ENCODE peak calls at places on chromosome 5, in five cellular contexts. One of them, this sample, is unnamed.

GRCh38 chr5:158378931-158379330 is 520.0 kb upstream of the CLINT1 start:
- DNase-seq in H1: no peak
- DNase-seq in trophoblast cell: no peak
- DNase-seq in IMR-90: no peak
- DNase-seq in H9: no peak
- DNase-seq in this sample: no peak

GRCh38 chr5:123039673-123040072 is 3.1 kb upstream of the PPIC start:
- DNase-seq in H1: no peak
- DNase-seq in trophoblast cell: no peak
- DNase-seq in IMR-90: no peak
- DNase-seq in H9: no peak
- DNase-seq in this sample: no peak

GRCh38 chr5:173789031-173789920 is 98.9 kb upstream of the CPEB4 start:
- DNase-seq in H1: no peak
- DNase-seq in trophoblast cell: no peak
- DNase-seq in IMR-90: peak
- DNase-seq in H9: no peak
- DNase-seq in this sample: no peak

GRCh38 chr5:6674421-6674820 is 38.8 kb upstream of the TENT4A start:
- DNase-seq in H1: no peak
- DNase-seq in trophoblast cell: no peak
- DNase-seq in IMR-90: no peak
- DNase-seq in H9: no peak
- DNase-seq in this sample: no peak

GRCh38 chr5:16574789-16575785 is 41.7 kb downstream of the RETREG1 start:
- DNase-seq in H1: no peak
- DNase-seq in trophoblast cell: no peak
- DNase-seq in IMR-90: peak
- DNase-seq in H9: peak
- DNase-seq in this sample: peak

GRCh38 chr5:126483156-126483555 is 59.9 kb downstream of the GRAMD2B start:
- DNase-seq in H1: no peak
- DNase-seq in trophoblast cell: no peak
- DNase-seq in IMR-90: peak
- DNase-seq in H9: no peak
- DNase-seq in this sample: no peak

GRCh38 chr5:145872914-145873313 is at the start of gene GRXCR2:
- DNase-seq in H1: no peak
- DNase-seq in trophoblast cell: no peak
- DNase-seq in IMR-90: no peak
- DNase-seq in H9: no peak
- DNase-seq in this sample: no peak

GRCh38 chr5:14775857-14776256 is 95.7 kb downstream of the ANKH start:
- DNase-seq in H1: no peak
- DNase-seq in trophoblast cell: no peak
- DNase-seq in IMR-90: peak
- DNase-seq in H9: no peak
- DNase-seq in this sample: no peak

GRCh38 chr5:12250454-12250853 is 346.2 kb upstream of the CTNND2 start:
- DNase-seq in H1: no peak
- DNase-seq in trophoblast cell: no peak
- DNase-seq in IMR-90: no peak
- DNase-seq in H9: no peak
- DNase-seq in this sample: no peak

GRCh38 chr5:112372543-112372942 is 46.5 kb downstream of the EPB41L4A start:
- DNase-seq in H1: no peak
- DNase-seq in trophoblast cell: no peak
- DNase-seq in IMR-90: no peak
- DNase-seq in H9: no peak
- DNase-seq in this sample: no peak

GRCh38 chr5:147509041-147509709 is 693 bp downstream of the DPYSL3 start:
- DNase-seq in H1: peak
- DNase-seq in trophoblast cell: no peak
- DNase-seq in IMR-90: peak
- DNase-seq in H9: peak
- DNase-seq in this sample: peak

GRCh38 chr5:135223404-135223803 is 175.6 kb downstream of the MACROH2A1 start:
- DNase-seq in H1: no peak
- DNase-seq in trophoblast cell: no peak
- DNase-seq in IMR-90: no peak
- DNase-seq in H9: no peak
- DNase-seq in this sample: no peak

GRCh38 chr5:31100781-31101180 is 92.7 kb upstream of the CDH6 start:
- DNase-seq in H1: no peak
- DNase-seq in trophoblast cell: no peak
- DNase-seq in IMR-90: no peak
- DNase-seq in H9: no peak
- DNase-seq in this sample: no peak

GRCh38 chr5:55154893-55155292 is 5.1 kb upstream of the GPX8 start:
- DNase-seq in H1: no peak
- DNase-seq in trophoblast cell: no peak
- DNase-seq in IMR-90: peak
- DNase-seq in H9: no peak
- DNase-seq in this sample: no peak

GRCh38 chr5:133247881-133248642 is 196.2 kb downstream of the HSPA4 start:
- DNase-seq in H1: peak
- DNase-seq in trophoblast cell: peak
- DNase-seq in IMR-90: peak
- DNase-seq in H9: peak
- DNase-seq in this sample: peak

GRCh38 chr5:8333977-8334376 is 465.0 kb downstream of the MTRR start:
- DNase-seq in H1: no peak
- DNase-seq in trophoblast cell: no peak
- DNase-seq in IMR-90: no peak
- DNase-seq in H9: no peak
- DNase-seq in this sample: no peak

GRCh38 chr5:141771562-141771961 is 89.5 kb upstream of the ARAP3 start:
- DNase-seq in H1: no peak
- DNase-seq in trophoblast cell: no peak
- DNase-seq in IMR-90: no peak
- DNase-seq in H9: no peak
- DNase-seq in this sample: no peak

GRCh38 chr5:147690595-147690994 is 91.9 kb downstream of the JAKMIP2 start:
- DNase-seq in H1: no peak
- DNase-seq in trophoblast cell: peak
- DNase-seq in IMR-90: peak
- DNase-seq in H9: peak
- DNase-seq in this sample: no peak

GRCh38 chr5:31702709-31703108 is 63.8 kb downstream of the PDZD2 start:
- DNase-seq in H1: no peak
- DNase-seq in trophoblast cell: no peak
- DNase-seq in IMR-90: no peak
- DNase-seq in H9: no peak
- DNase-seq in this sample: no peak

GRCh38 chr5:172531704-172532026 is 77.3 kb upstream of the SH3PXD2B start:
- DNase-seq in H1: peak
- DNase-seq in trophoblast cell: no peak
- DNase-seq in IMR-90: no peak
- DNase-seq in H9: peak
- DNase-seq in this sample: no peak

GRCh38 chr5:83827111-83827541 is 106.5 kb upstream of the HAPLN1 start:
- DNase-seq in H1: no peak
- DNase-seq in trophoblast cell: no peak
- DNase-seq in IMR-90: peak
- DNase-seq in H9: no peak
- DNase-seq in this sample: no peak

GRCh38 chr5:69167488-69167845 is 517 bp downstream of the CCNB1 start:
- DNase-seq in H1: no peak
- DNase-seq in trophoblast cell: no peak
- DNase-seq in IMR-90: no peak
- DNase-seq in H9: peak
- DNase-seq in this sample: no peak

GRCh38 chr5:69170969-69171368 is 4.0 kb downstream of the CCNB1 start:
- DNase-seq in H1: no peak
- DNase-seq in trophoblast cell: no peak
- DNase-seq in IMR-90: no peak
- DNase-seq in H9: no peak
- DNase-seq in this sample: no peak

DNA sequence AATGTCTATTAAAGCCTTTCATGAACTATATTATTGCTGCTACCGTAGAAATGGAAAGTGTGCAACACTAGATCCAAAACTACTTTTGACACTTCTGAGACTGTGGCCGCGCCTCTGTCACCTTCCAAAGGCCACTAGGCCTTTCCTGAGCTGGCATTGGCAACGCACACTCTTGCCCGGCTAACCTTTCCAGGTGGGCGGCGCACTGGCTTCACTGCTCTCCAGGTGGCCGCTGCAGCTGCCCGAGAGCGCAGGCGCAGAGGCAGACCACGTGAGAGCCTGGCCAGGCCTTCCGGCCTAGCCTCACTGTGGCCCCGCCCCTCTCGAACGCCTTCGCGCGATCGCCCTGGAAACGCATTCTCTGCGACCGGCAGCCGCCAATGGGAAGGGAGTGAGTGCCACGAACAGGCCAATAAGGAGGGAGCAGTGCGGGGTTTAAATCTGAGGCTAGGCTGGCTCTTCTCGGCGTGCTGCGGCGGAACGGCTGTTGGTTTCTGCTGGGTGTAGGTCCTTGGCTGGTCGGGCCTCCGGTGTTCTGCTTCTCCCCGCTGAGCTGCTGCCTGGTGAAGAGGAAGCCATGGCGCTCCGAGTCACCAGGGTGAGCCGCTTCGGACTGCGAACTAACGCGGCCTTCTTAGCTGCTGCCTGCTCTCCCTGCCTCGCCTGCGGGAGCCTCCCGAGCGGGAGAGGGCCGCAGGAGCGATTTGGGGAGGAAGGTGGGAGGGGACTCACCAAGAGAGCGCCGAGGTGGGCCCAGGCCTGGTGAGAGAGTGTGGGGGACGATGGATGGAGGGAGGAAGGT is at the start of gene CCNB1:
- DNase-seq in H1: peak
- DNase-seq in trophoblast cell: peak
- DNase-seq in IMR-90: peak
- DNase-seq in H9: peak
- DNase-seq in this sample: peak
- H2AK5ac ChIP-seq in H1: no peak
- H2AK5ac ChIP-seq in trophoblast cell: peak
- H2AK5ac ChIP-seq in IMR-90: peak
- H2AK5ac ChIP-seq in H9: no peak
- H2AK5ac ChIP-seq in this sample: peak

GRCh38 chr5:167643616-167644015 is 647.8 kb upstream of the WWC1 start:
- DNase-seq in H1: no peak
- DNase-seq in trophoblast cell: no peak
- DNase-seq in IMR-90: no peak
- DNase-seq in H9: no peak
- DNase-seq in this sample: no peak

GRCh38 chr5:167644619-167645018 is 646.8 kb upstream of the WWC1 start:
- DNase-seq in H1: no peak
- DNase-seq in trophoblast cell: peak
- DNase-seq in IMR-90: no peak
- DNase-seq in H9: no peak
- DNase-seq in this sample: no peak

GRCh38 chr5:167639761-167640160 is 651.7 kb upstream of the WWC1 start:
- DNase-seq in H1: no peak
- DNase-seq in trophoblast cell: peak
- DNase-seq in IMR-90: no peak
- DNase-seq in H9: no peak
- DNase-seq in this sample: no peak

GRCh38 chr5:167639213-167639612 is 652.2 kb upstream of the WWC1 start:
- DNase-seq in H1: no peak
- DNase-seq in trophoblast cell: no peak
- DNase-seq in IMR-90: peak
- DNase-seq in H9: no peak
- DNase-seq in this sample: no peak

GRCh38 chr5:167642779-167643517 is 648.5 kb upstream of the WWC1 start:
- DNase-seq in H1: no peak
- DNase-seq in trophoblast cell: peak
- DNase-seq in IMR-90: peak
- DNase-seq in H9: no peak
- DNase-seq in this sample: no peak
- H3K4ac ChIP-seq in H1: no peak
- H3K4ac ChIP-seq in trophoblast cell: no peak
- H3K4ac ChIP-seq in IMR-90: peak
- H3K4ac ChIP-seq in H9: no peak
- H3K4ac ChIP-seq in this sample: no peak

DNA sequence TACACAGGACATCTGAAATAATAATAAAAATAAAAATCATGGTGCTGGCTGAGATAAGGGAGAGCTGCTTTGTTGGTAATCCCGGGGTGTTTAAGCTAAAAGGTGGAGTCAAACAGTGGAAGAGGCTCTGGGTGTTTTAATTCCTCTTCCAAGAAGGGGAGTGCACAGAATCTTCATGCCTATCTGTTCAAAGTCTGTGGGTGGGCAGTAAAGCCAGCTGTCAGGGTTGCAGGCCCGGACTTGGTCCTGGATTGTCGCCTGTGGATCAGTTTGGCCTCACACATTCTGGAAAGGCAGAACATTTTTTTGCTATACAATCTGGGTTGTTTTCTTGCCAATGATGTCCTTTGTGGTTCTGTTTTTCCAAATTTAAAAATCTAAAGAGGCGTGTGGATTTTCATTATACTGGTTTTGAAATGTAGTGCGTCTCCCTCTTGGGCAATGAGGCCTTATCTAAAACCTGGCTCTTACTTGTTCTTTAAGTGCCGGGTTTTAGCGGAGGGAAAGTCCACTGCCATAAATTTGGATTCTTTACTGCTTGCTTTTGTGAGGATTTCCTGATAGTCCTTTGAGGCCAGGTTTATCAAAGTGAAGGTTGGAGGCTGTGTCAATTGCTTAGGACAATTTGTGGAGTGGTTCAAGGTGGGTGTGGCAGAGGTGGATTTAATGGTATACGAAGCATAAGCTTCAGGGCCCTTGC is 5.9 kb downstream of the ANKDD1B start:
- DNase-seq in H1: no peak
- DNase-seq in trophoblast cell: no peak
- DNase-seq in IMR-90: no peak
- DNase-seq in H9: no peak
- DNase-seq in this sample: no peak
- H2AK5ac ChIP-seq in H1: no peak
- H2AK5ac ChIP-seq in trophoblast cell: no peak
- H2AK5ac ChIP-seq in IMR-90: no peak
- H2AK5ac ChIP-seq in H9: no peak
- H2AK5ac ChIP-seq in this sample: no peak

DNA sequence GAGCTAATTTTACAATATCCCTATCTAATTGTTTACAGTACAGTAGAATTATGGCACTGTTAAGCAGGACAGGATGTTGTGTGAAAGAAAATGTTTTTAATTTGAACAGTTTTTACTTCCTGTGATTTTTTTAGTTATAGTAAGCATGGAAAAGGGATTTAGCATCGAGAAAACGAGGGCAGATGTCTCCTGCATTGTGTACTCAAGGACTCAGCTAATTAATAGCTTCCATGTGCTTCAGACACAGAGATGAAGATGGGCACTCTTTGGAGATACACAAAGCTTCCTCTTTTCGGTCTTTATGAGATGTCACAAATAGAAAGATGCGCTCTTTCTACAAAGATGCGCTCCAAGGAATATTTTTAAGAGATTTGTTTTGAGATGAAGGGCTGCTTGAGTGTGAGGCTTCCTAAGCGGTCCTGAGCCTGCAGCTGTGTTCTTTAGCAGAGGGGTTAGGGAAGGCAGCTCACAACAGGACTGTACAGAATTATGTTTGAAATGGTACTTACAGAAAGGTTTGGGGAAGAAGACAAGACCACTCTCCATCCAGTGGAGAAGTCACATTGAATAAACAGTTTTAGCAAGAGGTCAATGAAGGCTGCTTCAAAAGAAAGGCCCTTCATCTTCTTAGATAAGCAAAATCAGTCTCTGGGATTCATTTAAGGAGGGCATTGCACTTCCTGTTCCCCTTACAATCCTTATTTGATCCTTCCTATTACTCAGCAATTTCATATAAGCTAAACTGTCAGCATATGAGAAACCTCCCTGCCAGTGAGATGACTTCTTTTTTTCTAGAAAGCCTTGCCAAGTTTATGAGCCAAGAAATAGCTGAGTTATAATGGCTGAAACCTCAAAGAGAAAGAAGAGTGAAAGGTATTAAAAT is 311.5 kb downstream of the EFNA5 start:
- DNase-seq in H1: no peak
- DNase-seq in trophoblast cell: no peak
- DNase-seq in IMR-90: peak
- DNase-seq in H9: no peak
- DNase-seq in this sample: no peak
- H3K4ac ChIP-seq in H1: no peak
- H3K4ac ChIP-seq in trophoblast cell: no peak
- H3K4ac ChIP-seq in IMR-90: peak
- H3K4ac ChIP-seq in H9: no peak
- H3K4ac ChIP-seq in this sample: no peak

This sample was measured in neuronal stem cell.